ENCODE peak calls at places on chromosome 4, in six cellular contexts. S is SK-N-SH, H is K562, M is GM12878, A is HepG2, K is H1. T is an unnamed sample.

GRCh38 chr4:47287735-47288134 is 175.8 kb downstream of the COMMD8 start:
- DNase-seq in S (no peak), H (no peak), A (no peak), M (peak), K (no peak), T (no peak)

GRCh38 chr4:28369504-28369903 is 1508.9 kb downstream of the STIM2 start:
- DNase-seq in H (no peak), K (no peak), S (no peak), A (no peak), M (no peak), T (no peak)

GRCh38 chr4:7691992-7692391 is 247.7 kb downstream of the AFAP1 start:
- DNase-seq in K (no peak), M (no peak), A (no peak), S (peak), H (no peak), T (no peak)

GRCh38 chr4:10008208-10009005 is 12.9 kb downstream of the SLC2A9 start:
- DNase-seq in A (no peak), H (no peak), M (no peak), K (no peak), S (peak), T (peak)

GRCh38 chr4:88341227-88342192 is 37.1 kb upstream of the HERC6 start:
- DNase-seq in H (no peak), M (no peak), K (peak), S (no peak), A (peak), T (no peak)

GRCh38 chr4:138612428-138612827 is 370.3 kb upstream of the SLC7A11 start:
- DNase-seq in A (no peak), K (no peak), H (no peak), S (no peak), M (no peak), T (no peak)

GRCh38 chr4:25245181-25245580 is 11.3 kb downstream of the PI4K2B start:
- DNase-seq in M (no peak), S (no peak), A (no peak), H (no peak), K (no peak), T (no peak)

GRCh38 chr4:81565137-81565870 is 93.6 kb upstream of the RASGEF1B start:
- DNase-seq in K (no peak), A (no peak), S (no peak), H (no peak), M (no peak), T (no peak)

GRCh38 chr4:138162259-138162658 is 79.9 kb downstream of the SLC7A11 start:
- DNase-seq in H (no peak), A (no peak), S (no peak), M (no peak), K (no peak), T (no peak)

GRCh38 chr4:82599336-82599735 is 37.5 kb upstream of the TMEM150C start:
- DNase-seq in S (no peak), K (no peak), A (peak), M (no peak), H (no peak), T (peak)

GRCh38 chr4:177487977-177488376 is 45.7 kb upstream of the AGA start:
- DNase-seq in A (no peak), H (no peak), K (no peak), S (no peak), M (no peak), T (no peak)

GRCh38 chr4:119321921-119322687 is at the start of gene FABP2:
- DNase-seq in M (no peak), H (no peak), A (no peak), K (no peak), S (no peak), T (no peak)

GRCh38 chr4:3233391-3234071 is 15.4 kb upstream of the MSANTD1 start:
- DNase-seq in A (no peak), H (peak), S (no peak), M (no peak), K (no peak), T (no peak)

GRCh38 chr4:48184891-48185290 is 50.8 kb upstream of the TXK start:
- DNase-seq in H (no peak), S (no peak), M (no peak), A (no peak), K (no peak), T (no peak)

GRCh38 chr4:20393486-20394100 is 141.9 kb downstream of the SLIT2 start:
- DNase-seq in M (no peak), A (no peak), H (no peak), K (no peak), S (no peak), T (no peak)

GRCh38 chr4:92825186-92825715 is 521.5 kb downstream of the GRID2 start:
- DNase-seq in K (no peak), A (no peak), H (no peak), S (no peak), M (no peak), T (no peak)

GRCh38 chr4:102868153-102868781 is 525 bp upstream of the CISD2 start:
- DNase-seq in A (no peak), H (no peak), M (no peak), S (no peak), K (no peak), T (no peak)

GRCh38 chr4:125838924-125839323 is 524.2 kb downstream of the FAT4 start:
- DNase-seq in H (no peak), M (no peak), K (no peak), A (no peak), S (peak), T (no peak)

GRCh38 chr4:119508281-119508680 is 120.3 kb downstream of the PDE5A start:
- DNase-seq in H (no peak), S (no peak), A (no peak), K (no peak), M (no peak), T (no peak)

GRCh38 chr4:139560396-139561084 is 4.5 kb upstream of the SETD7 start:
- DNase-seq in H (no peak), S (no peak), A (no peak), K (no peak), M (no peak), T (no peak)

GRCh38 chr4:52783069-52783468 is 31.8 kb upstream of the ERVMER34-1 start:
- DNase-seq in M (no peak), H (no peak), S (no peak), A (no peak), K (no peak), T (no peak)

GRCh38 chr4:7845493-7846124 is 94.1 kb downstream of the AFAP1 start:
- DNase-seq in A (peak), M (no peak), S (no peak), H (no peak), K (peak), T (peak)

GRCh38 chr4:15244354-15244753 is 183.5 kb upstream of the C1QTNF7 start:
- DNase-seq in K (no peak), A (no peak), H (no peak), S (no peak), M (no peak), T (no peak)

GRCh38 chr4:10998826-10999225 is 314.3 kb upstream of the CLNK start:
- DNase-seq in A (no peak), K (no peak), M (no peak), S (no peak), H (no peak), T (no peak)

GRCh38 chr4:105895609-105896460 is 564 bp downstream of the NPNT start:
- DNase-seq in H (no peak), M (no peak), S (peak), A (no peak), K (peak), T (no peak)

GRCh38 chr4:55445921-55446577 is 50.3 kb downstream of the TMEM165 start:
- DNase-seq in H (no peak), M (no peak), A (no peak), S (no peak), K (no peak), T (no peak)

GRCh38 chr4:55884851-55885219 is 31.4 kb downstream of the EXOC1 start:
- DNase-seq in S (no peak), H (no peak), K (no peak), A (no peak), M (no peak), T (no peak)

GRCh38 chr4:2789351-2789750 is 3.5 kb upstream of the SH3BP2 start:
- DNase-seq in A (no peak), H (no peak), S (no peak), M (no peak), K (no peak), T (no peak)

GRCh38 chr4:141132689-141133145 is 552 bp downstream of the RNF150 start:
- DNase-seq in H (no peak), K (no peak), A (no peak), M (no peak), S (peak), T (peak)

GRCh38 chr4:3384771-3385701 is 56.7 kb upstream of the HGFAC start:
- DNase-seq in S (no peak), A (peak), K (peak), H (no peak), M (no peak), T (no peak)

GRCh38 chr4:155964016-155964891 is 10.6 kb upstream of the CTSO start:
- DNase-seq in M (no peak), H (no peak), S (no peak), K (no peak), A (no peak), T (no peak)

GRCh38 chr4:10831727-10832408 is 147.3 kb upstream of the CLNK start:
- DNase-seq in S (no peak), K (no peak), M (no peak), H (no peak), A (no peak), T (no peak)

GRCh38 chr4:6892190-6892908 is 17.3 kb upstream of the TBC1D14 start:
- DNase-seq in K (no peak), H (peak), M (no peak), S (no peak), A (peak), T (no peak)

GRCh38 chr4:128716325-128716724 is 93.2 kb upstream of the JADE1 start:
- DNase-seq in M (no peak), A (no peak), H (no peak), K (no peak), S (no peak), T (no peak)

GRCh38 chr4:40255722-40256281 is 59.0 kb downstream of the RHOH start:
- DNase-seq in M (no peak), H (no peak), K (no peak), S (no peak), A (peak), T (peak)
- TF ChIP-seq JUND in M (no peak), H (peak), K (no peak), S (peak), A (no peak), T (peak)

GRCh38 chr4:159698336-159698735 is 595.5 kb downstream of the RAPGEF2 start:
- DNase-seq in K (no peak), H (no peak), S (no peak), A (no peak), M (no peak), T (no peak)

DNA sequence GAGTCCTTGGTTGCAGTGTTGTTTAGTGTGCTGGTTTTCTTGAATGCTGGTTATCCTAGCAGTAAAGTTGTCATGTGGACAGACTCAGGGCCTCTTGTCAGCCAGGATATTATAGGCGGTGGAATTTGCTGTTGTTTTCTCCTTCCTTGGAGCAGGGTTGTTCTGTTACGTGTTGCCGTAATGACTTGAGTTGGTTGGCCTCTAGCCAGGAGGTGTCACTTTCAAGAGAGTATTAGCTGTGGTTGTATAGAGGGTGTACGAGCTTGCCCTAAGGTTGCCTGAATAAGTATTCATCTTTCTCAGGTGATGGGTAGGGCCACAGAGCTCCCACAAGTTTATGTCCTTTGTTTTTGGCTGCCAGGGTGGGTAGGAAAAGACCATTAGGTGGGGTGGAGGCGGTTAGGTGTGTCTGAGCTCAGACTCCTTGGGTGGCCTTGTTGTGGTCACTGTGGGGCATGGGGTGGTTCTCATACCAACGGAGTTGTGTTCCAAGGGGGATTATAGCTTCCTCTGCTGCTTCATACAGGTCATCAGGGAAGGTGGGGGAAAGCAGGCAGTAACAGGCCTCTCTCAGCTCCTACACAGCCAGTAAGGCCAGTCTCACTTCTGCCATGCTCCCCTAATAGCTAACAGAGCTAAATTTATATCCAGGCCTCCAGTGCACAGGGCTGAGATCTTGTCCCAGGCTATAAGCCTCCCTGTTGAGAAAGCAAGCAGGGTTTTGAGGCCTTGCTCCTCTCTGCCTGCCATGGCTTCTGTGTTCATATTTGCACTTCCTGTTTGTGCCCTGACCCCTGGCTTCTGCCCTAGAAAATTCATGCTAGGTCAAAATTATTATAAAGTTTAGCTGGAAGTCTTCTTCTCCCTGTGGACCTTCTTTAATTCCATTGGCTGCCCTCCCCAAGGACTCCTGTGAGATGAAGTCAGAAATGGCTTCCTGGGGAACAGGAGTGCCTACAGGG is 594.7 kb downstream of the RAPGEF2 start:
- DNase-seq in M (no peak), K (no peak), A (no peak), S (no peak), H (no peak), T (no peak)
- TF ChIP-seq JUND in M (no peak), K (no peak), A (no peak), S (no peak), H (no peak), T (no peak)

GRCh38 chr4:108619372-108620100 is 840 bp upstream of the RPL34 start:
- DNase-seq in M (no peak), A (no peak), S (no peak), H (peak), K (no peak), T (no peak)
- TF ChIP-seq JUND in M (no peak), A (no peak), S (no peak), H (no peak), K (no peak), T (no peak)

GRCh38 chr4:107950746-107951540 is 19.6 kb downstream of the CYP2U1 start:
- DNase-seq in M (no peak), K (no peak), A (no peak), H (no peak), S (no peak), T (no peak)
- TF ChIP-seq JUND in M (no peak), K (no peak), A (no peak), H (no peak), S (no peak), T (no peak)

GRCh38 chr4:5079581-5079980 is 28.3 kb downstream of the STK32B start:
- DNase-seq in M (no peak), K (no peak), A (no peak), S (no peak), H (no peak), T (no peak)
- TF ChIP-seq JUND in M (no peak), K (no peak), A (no peak), S (no peak), H (no peak), T (no peak)

T was measured in T47D.